ENCODE peak calls at places on chromosomes 11 and 22, in seven cellular contexts. L is tibial artery; G is CD8-positive, alpha-beta T cell; O is lung; C is psoas muscle; H is Panc1; P is CD8-positive, alpha-beta memory T cell. D is an unnamed sample.

GRCh38 chr11:41392591-41392990 is 66.9 kb downstream of the LRRC4C start:
- DNase-seq in G (no peak), P (no peak), O (no peak), C (no peak), L (no peak), H (no peak), D (no peak)

GRCh38 chr11:35794850-35795249 is 132.3 kb downstream of the TRIM44 start:
- DNase-seq in L (no peak), O (no peak), C (no peak), P (no peak), H (no peak), G (no peak), D (no peak)

GRCh38 chr11:104776501-104777170 is 121.6 kb downstream of the CASP12 start:
- DNase-seq in P (no peak), C (no peak), H (no peak), G (no peak), O (no peak), L (no peak), D (no peak)

GRCh38 chr22:19886605-19887250 is 32.1 kb upstream of the GNB1L start:
- DNase-seq in H (no peak), P (peak), G (no peak), L (no peak), O (no peak), C (peak), D (no peak)

GRCh38 chr11:36577859-36578258 is 10.1 kb downstream of the RAG1 start:
- DNase-seq in L (no peak), O (no peak), G (no peak), C (no peak), H (no peak), P (no peak), D (no peak)

GRCh38 chr11:95282337-95282751 is 51.3 kb upstream of the SESN3 start:
- DNase-seq in G (no peak), L (no peak), C (no peak), H (no peak), O (no peak), P (no peak), D (no peak)

GRCh38 chr11:9895016-9895415 is 231.1 kb downstream of the SWAP70 start:
- DNase-seq in L (no peak), O (no peak), C (no peak), H (no peak), P (no peak), G (no peak), D (no peak)

GRCh38 chr11:61917357-61918109 is at the start of gene RAB3IL1:
- DNase-seq in P (no peak), O (no peak), L (peak), H (no peak), G (no peak), C (peak), D (no peak)

GRCh38 chr11:18617688-18618340 is 16.3 kb downstream of the SPTY2D1 start:
- DNase-seq in G (peak), H (no peak), C (no peak), L (no peak), O (no peak), P (peak), D (peak)

GRCh38 chr11:64744544-64745218 is 739 bp upstream of the RASGRP2 start:
- DNase-seq in G (peak), H (no peak), O (no peak), L (no peak), C (no peak), P (peak), D (peak)

GRCh38 chr11:1007279-1007678 is 29.2 kb downstream of the MUC6 start:
- DNase-seq in C (no peak), P (no peak), O (no peak), L (no peak), H (no peak), G (no peak), D (no peak)

GRCh38 chr11:103680861-103681260 is 355.6 kb upstream of the DDI1 start:
- DNase-seq in H (no peak), G (no peak), C (no peak), O (no peak), L (no peak), P (no peak), D (no peak)

GRCh38 chr11:130190371-130190881 is 30.8 kb downstream of the ST14 start:
- DNase-seq in O (no peak), H (no peak), G (no peak), L (no peak), C (no peak), P (peak), D (no peak)

GRCh38 chr11:130194241-130195023 is 34.9 kb downstream of the ST14 start:
- DNase-seq in L (no peak), C (no peak), G (no peak), H (no peak), P (no peak), O (no peak), D (no peak)

GRCh38 chr11:130191896-130192295 is 32.3 kb downstream of the ST14 start:
- DNase-seq in G (no peak), C (no peak), O (no peak), P (peak), L (no peak), H (no peak), D (no peak)

GRCh38 chr11:130189492-130190210 is 30.1 kb downstream of the ST14 start:
- DNase-seq in H (no peak), O (no peak), L (no peak), C (no peak), P (peak), G (no peak), D (no peak)

DNA sequence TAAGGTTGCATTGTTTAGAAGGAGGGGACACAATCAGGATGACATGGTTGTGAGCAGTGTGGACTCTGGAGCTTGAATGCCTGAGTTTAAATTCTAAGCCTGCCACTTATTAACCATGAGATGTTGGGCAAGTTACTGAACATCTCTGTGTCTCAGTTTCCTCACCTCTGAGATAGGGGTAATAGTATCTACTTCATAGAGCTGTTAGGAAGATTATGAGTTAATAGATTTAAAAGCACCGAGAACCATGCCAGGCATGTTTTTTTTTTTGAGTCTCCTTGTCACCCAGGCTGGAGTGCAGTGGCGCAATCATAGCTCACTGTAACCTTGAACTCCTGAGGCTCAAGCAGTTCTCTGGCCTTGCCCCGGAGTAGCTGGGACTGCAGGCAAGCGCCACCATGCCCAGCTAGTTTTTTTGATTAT is 33.3 kb downstream of the ST14 start:
- DNase-seq in O (no peak), G (no peak), P (no peak), L (no peak), C (no peak), H (no peak), D (no peak)
- H3K27ac ChIP-seq in O (no peak), G (no peak), P (no peak), L (no peak), C (no peak), H (no peak), D (no peak)

GRCh38 chr22:41557401-41558240 is 3.2 kb upstream of the CSDC2 start:
- DNase-seq in P (no peak), H (no peak), G (no peak), O (peak), C (peak), L (peak), D (no peak)

GRCh38 chr22:41562461-41562860 is 1.7 kb downstream of the CSDC2 start:
- DNase-seq in O (no peak), G (no peak), C (no peak), H (no peak), P (no peak), L (no peak), D (no peak)

GRCh38 chr22:41561788-41562187 is 978 bp downstream of the CSDC2 start:
- DNase-seq in H (no peak), P (no peak), C (no peak), G (no peak), L (no peak), O (no peak), D (no peak)

GRCh38 chr22:41561335-41561734 is 525 bp downstream of the CSDC2 start:
- DNase-seq in O (no peak), C (no peak), P (no peak), G (no peak), L (no peak), H (no peak), D (no peak)

GRCh38 chr22:41560095-41560487 is 719 bp upstream of the CSDC2 start:
- DNase-seq in G (no peak), H (no peak), P (no peak), C (no peak), O (no peak), L (no peak), D (no peak)
- H3K4me3 ChIP-seq in G (no peak), H (no peak), P (no peak), C (no peak), O (no peak), L (peak), D (no peak)

DNA sequence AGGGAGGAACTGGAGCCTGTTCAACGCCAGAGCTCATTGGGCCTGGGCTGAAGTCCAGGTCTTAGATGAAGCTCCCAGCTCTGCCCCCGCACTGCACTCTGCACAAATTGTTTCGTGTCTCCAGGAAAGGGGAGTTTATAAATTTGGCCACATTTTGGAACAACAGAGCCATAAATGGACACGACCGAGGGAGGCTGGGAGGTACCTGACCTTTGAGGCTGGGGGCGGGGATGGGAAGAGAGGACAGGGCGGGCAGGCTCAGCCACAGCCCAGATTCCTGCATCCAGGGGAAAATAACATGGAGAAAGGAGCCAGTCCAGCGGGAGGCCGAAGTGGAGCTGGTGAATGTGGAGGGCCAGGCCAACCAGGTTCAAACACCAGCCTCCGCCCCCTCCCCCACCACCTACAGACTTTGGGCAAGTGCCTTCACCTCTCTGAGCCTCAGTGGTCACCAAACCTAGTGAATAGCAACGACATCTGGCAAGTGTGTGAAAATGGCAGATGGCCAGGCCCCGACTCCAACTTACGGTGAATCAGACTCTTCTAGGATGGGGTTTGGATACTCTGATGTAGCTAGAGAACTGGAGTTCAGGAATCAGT is 36.8 kb upstream of the SMTN start:
- DNase-seq in H (no peak), L (peak), P (no peak), G (no peak), O (peak), C (peak), D (no peak)
- H3K27ac ChIP-seq in H (no peak), L (peak), P (no peak), G (no peak), O (peak), C (peak), D (no peak)

DNA sequence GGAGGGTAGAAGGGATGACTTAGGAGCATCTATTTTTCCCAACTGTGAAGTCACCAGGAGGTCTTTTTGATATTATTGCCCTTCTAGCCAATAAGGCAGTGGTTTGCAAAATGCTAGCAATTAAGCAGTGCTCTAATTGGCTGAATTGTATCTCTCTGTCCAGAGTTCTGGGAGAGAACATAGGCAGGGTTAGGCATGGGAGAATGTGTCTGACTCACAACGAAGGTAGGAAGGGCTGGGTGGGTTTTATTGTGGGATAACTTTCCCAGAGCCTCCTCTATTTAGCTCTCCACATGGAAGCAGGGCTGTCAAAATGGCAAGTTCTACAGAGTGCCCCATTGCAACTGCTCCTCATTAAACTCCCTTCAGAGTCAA is 415.9 kb upstream of the CADM1 start:
- DNase-seq in L (no peak), G (no peak), H (no peak), O (no peak), C (no peak), P (no peak), D (no peak)
- H3K4me3 ChIP-seq in L (no peak), G (no peak), H (no peak), O (no peak), C (no peak), P (no peak), D (no peak)

GRCh38 chr11:82634091-82634490 is 99.6 kb downstream of the FAM181B start:
- DNase-seq in L (no peak), C (no peak), P (no peak), O (no peak), G (no peak), H (no peak), D (no peak)

GRCh38 chr11:82631722-82632630 is 101.7 kb downstream of the FAM181B start:
- DNase-seq in L (no peak), G (no peak), O (no peak), P (no peak), C (no peak), H (no peak), D (no peak)

DNA sequence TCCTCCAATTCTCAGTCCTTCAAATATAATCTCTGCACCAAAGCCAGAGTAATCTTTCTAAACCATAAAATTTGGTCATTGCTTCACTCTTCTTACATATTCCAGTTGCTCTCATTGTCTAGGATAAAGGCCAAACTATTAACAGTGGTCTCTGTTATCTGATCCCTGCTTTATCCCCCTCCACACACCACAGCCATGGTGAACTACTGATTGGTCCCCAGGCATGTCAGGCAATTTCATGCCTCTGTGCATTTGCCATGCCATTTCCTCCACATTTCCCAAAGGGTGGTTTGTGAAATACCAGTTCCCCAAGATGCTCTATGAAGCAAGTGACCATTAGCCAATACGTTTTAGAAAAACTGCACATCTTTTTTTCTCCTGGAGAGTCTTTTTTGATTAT is 97.0 kb downstream of the FAM181B start:
- DNase-seq in O (no peak), C (no peak), G (no peak), H (no peak), L (no peak), P (no peak), D (no peak)
- H3K27ac ChIP-seq in O (no peak), C (no peak), G (no peak), H (no peak), L (no peak), P (no peak), D (no peak)

GRCh38 chr11:123301696-123302400 is 106.8 kb upstream of the CLMP start:
- DNase-seq in H (peak), G (peak), O (peak), L (peak), C (peak), P (peak), D (peak)

GRCh38 chr11:123302751-123303195 is 107.7 kb upstream of the CLMP start:
- DNase-seq in C (no peak), G (no peak), L (no peak), P (no peak), O (no peak), H (no peak), D (no peak)

GRCh38 chr11:123299721-123300120 is 104.7 kb upstream of the CLMP start:
- DNase-seq in G (no peak), O (no peak), C (peak), L (no peak), P (no peak), H (no peak), D (no peak)

GRCh38 chr11:123298488-123299447 is 103.7 kb upstream of the CLMP start:
- DNase-seq in L (no peak), O (no peak), C (no peak), H (no peak), P (no peak), G (no peak), D (no peak)

DNA sequence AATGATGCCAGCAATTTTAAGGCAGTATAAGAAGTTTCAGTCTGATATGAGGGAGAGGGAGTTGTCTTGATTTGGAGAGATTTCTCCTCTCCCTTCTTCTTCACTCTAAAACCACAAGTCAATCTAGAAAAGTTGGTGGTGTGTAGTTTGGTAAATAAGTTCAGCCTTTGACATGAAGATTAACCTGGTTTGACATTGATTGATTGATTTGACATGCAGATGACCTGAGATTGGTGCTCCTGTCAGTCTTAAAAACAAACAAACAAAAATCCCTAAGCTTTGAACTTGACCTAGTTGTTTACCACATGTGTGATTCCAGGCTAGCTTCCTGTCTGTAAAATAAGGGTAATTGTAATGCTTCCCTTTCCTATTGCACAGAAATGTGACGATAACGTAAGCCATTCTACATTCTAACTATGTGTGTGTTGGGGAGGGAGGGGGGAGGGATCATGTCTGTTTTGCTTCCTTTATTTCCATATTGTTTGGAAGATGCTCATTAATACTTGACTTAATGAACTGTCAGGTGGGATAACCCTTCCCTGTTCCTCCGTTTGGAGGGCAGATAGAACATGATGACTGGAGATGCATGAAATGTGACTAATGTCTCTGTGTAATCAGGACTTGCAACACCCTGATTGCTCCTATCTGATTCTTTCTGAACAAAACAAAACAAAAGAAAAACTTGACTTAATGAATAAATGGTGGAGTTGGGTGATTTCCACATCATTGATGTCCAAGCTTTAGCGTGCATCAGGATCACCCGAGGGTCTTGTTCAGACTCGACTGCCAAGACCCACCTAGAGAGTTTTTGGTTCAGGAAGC is 106.0 kb upstream of the CLMP start:
- DNase-seq in P (no peak), L (no peak), C (no peak), O (no peak), G (no peak), H (peak), D (no peak)
- H3K4me3 ChIP-seq in P (peak), L (no peak), C (peak), O (no peak), G (no peak), H (no peak), D (peak)

DNA sequence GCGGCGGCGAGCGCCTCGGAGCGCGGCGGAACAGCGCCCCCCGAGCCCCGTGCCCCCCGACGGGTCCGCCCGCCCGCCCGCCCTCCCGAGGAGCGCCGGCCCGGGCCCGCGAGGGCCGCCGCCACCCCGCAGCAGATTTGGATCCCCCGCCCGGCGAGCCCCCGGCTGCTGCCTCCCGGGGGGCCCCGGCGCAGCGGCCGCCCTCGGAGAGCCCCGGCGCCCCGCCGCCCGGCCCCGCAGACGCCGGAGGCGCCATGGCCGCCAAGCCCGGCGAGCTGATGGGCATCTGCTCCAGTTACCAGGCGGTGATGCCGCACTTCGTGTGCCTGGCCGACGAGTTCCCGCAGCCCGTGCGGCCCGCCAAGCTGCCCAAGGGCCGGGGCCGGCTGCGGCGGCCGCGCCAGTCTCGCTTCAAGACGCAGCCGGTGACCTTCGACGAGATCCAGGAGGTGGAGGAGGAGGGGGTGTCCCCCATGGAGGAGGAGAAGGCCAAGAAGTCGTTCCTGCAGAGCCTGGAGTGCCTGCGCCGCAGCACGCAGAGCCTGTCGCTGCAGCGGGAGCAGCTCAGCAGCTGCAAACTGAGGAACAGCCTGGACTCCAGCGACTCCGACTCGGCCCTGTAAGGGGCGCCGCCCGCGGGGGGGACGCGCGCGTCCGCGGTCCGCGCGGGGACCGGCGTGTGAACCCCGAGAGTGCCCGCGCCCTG is 367 bp downstream of the C11orf96 start:
- DNase-seq in P (no peak), L (no peak), O (no peak), C (peak), H (no peak), G (no peak), D (no peak)
- H3K27ac ChIP-seq in P (no peak), L (peak), O (peak), C (peak), H (no peak), G (no peak), D (no peak)

DNA sequence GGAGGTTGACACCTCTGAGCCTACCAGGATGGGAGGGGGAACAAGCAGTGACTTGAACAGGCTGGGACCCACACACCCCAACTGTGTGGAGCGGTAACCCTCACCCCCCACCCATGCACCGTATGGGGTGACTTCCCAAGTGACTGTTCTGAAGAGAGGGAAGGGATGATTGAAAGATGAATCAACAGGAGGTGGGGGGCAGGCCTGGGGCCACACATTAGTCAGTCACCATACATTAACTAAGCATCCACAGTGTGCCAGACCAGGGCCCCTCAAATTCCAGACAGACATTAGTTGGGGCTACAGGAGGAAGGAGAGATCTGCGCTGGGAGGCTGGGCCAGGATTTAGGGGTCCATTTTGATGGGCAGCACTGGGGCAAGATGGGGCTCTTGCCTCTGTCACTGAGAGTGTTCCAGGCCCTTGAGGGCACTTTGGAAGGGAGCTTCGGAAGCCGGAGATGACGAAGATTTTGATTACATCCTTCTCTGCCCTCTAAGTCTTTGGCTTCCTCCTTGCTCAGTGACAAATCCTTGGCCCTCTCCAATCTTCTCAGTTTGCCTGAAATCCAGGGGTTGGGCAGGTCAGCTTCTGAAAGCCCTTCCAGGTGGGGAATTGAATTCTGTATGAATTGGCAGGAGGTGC is 966 bp downstream of the SMTN start:
- DNase-seq in L (no peak), O (no peak), G (no peak), H (no peak), C (peak), P (no peak), D (no peak)
- H3K4me3 ChIP-seq in L (peak), O (peak), G (no peak), H (peak), C (peak), P (peak), D (no peak)